ENCODE peak calls at places on chromosomes 2 and 18, in five cellular contexts. C, D, I, M and N are unnamed samples.

GRCh38 chr18:52069201-52069600 is 270.8 kb upstream of the DCC start:
- DNase-seq in C (no peak), I (no peak), D (no peak), M (no peak), N (no peak)

GRCh38 chr2:131674174-131674507 is 146.5 kb downstream of the CCDC74A start:
- DNase-seq in I (no peak), C (no peak), D (no peak), M (no peak), N (no peak)

GRCh38 chr2:71670430-71670795 is 217.1 kb downstream of the DYSF start:
- DNase-seq in D (no peak), C (no peak), M (no peak), I (no peak), N (no peak)

GRCh38 chr18:21991081-21991534 is 178.3 kb upstream of the GATA6 start:
- DNase-seq in C (peak; percentile 57), D (peak; percentile 65), M (peak; percentile 45), I (peak; percentile 3), N (no peak)

GRCh38 chr2:151056870-151057269 is 204.8 kb downstream of the RBM43 start:
- DNase-seq in I (peak; percentile 55), D (no peak), C (no peak), M (no peak), N (no peak)

GRCh38 chr2:83572400-83572799 is 886.7 kb downstream of the SUCLG1 start:
- DNase-seq in M (no peak), D (no peak), I (peak; percentile 41), C (no peak), N (no peak)

GRCh38 chr2:235133837-235134236 is 182.0 kb downstream of the SH3BP4 start:
- DNase-seq in I (no peak), M (no peak), D (no peak), C (no peak), N (no peak)

GRCh38 chr18:10190564-10190963 is 263.9 kb upstream of the APCDD1 start:
- DNase-seq in M (no peak), D (no peak), C (no peak), I (no peak), N (no peak)

GRCh38 chr18:52341617-52342381 is 1.8 kb downstream of the DCC start:
- DNase-seq in D (peak; percentile 73), C (peak; percentile 66), I (no peak), M (peak; percentile 50), N (no peak)

GRCh38 chr18:9534844-9535243 is 59.5 kb downstream of the RALBP1 start:
- DNase-seq in I (no peak), D (no peak), C (no peak), M (no peak), N (no peak)

GRCh38 chr2:97950329-97951154 is 45.2 kb downstream of the TMEM131 start:
- DNase-seq in M (peak; percentile 16), I (peak; percentile 82), C (no peak), D (no peak), N (no peak)

GRCh38 chr2:23606968-23607367 is 222.0 kb downstream of the KLHL29 start:
- DNase-seq in D (no peak), I (peak; percentile 51), M (no peak), C (no peak), N (no peak)

GRCh38 chr2:62477573-62477972 is 28.4 kb downstream of the TMEM17 start:
- DNase-seq in D (no peak), I (no peak), M (no peak), C (no peak), N (no peak)
- TF ChIP-seq EZH2phosphoT487 in D (no peak), I (no peak), M (no peak), C (no peak), N (no peak)

DNA sequence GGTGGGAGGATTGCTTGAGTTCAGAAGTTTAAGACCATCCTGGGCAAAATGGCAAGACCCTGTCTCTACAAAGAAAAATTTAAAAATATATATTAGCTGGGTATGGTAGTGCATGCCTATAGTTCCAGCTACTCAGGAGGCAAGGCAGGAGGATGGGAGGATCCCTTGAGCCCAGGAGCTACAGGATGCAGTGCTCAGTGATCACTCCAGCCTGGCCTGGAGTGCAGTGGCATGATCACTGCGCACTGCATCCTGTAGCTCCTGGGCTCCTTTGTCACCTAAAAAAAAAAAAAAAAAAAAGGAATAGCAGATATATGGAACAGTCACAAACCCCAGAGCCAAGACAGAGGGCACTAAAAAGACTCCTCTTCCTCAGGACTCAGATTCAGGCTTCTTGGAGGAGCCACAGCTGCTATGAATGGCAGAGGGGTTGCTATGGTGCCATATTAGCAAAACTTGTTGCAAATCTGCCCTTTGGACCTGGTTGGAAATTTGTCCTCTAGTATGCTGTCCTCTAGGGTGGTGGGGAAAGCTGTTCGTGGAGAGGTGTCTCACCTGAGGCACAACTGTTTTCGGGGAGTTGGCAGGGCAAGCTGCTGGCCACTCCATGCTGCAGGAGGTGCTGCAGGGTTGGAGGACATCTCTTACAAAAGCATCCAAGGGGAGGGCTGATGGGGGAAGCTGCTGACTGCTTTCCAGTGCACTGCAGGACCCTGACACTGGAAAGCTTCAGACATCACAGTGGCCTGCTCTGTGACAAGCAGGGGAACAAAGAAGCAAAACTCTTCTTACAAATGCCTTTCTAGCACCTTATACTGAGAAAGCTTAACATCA is 22.7 kb downstream of the CYP20A1 start:
- DNase-seq in C (peak; percentile 38), I (no peak), D (peak; percentile 4), M (no peak), N (no peak)
- TF ChIP-seq CTCF in C (no peak), I (no peak), D (no peak), M (no peak), N (no peak)

DNA sequence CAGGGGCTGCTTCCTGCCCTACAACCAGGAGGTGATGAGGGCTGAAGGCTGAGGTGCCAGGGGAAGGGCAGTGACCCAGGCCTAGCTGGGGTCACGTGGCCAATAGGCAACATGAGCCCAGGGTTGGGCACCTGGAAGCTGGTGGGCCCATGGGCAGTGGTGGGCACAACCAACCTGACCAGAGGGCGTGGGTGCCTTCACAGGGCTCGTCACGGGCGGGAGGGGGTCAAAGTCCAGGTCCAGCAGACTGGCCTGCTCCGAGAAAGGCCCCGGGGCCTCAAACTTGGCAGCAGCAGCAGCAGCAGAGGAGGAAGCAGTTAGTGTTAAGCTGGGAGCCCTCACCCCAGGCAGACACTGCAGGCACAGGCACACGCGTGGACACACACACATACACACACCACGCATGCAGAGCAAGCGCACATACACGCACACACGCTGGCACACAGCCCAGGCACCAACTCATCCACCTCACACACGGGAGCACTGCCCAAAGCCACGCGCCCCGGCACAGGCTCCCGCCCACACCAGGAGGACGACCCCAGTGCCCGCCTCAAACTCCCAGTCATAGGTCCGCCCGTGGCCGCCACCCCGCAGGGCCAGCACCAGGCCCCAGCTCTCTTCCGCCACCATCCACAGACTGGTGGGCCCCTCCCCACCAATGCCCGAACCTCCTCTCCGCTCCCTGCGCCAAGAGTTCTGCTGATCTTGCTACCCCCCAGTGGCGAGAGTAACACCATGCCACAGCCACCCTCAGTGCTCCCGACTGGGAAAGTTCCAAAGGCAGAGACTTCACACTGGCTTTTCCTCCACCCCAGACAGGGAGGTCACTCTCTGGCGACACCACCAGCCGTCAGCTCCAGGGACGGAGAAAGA is 53.0 kb downstream of the BIN1 start:
- DNase-seq in M (peak; percentile 56), D (no peak), C (no peak), I (no peak), N (no peak)
- TF ChIP-seq EZH2phosphoT487 in M (no peak), D (no peak), C (no peak), I (no peak), N (no peak)

GRCh38 chr2:149743842-149744468 is 156.4 kb upstream of the MMADHC start:
- DNase-seq in M (no peak), C (no peak), I (peak; percentile 78), D (no peak), N (no peak)
- TF ChIP-seq CTCF in M (no peak), C (no peak), I (peak; percentile 12), D (no peak), N (no peak)

GRCh38 chr2:216773072-216773471 is 77.7 kb upstream of the IGFBP5 start:
- DNase-seq in D (no peak), M (no peak), I (no peak), C (no peak), N (no peak)
- TF ChIP-seq EZH2phosphoT487 in D (no peak), M (no peak), I (no peak), C (no peak), N (no peak)

DNA sequence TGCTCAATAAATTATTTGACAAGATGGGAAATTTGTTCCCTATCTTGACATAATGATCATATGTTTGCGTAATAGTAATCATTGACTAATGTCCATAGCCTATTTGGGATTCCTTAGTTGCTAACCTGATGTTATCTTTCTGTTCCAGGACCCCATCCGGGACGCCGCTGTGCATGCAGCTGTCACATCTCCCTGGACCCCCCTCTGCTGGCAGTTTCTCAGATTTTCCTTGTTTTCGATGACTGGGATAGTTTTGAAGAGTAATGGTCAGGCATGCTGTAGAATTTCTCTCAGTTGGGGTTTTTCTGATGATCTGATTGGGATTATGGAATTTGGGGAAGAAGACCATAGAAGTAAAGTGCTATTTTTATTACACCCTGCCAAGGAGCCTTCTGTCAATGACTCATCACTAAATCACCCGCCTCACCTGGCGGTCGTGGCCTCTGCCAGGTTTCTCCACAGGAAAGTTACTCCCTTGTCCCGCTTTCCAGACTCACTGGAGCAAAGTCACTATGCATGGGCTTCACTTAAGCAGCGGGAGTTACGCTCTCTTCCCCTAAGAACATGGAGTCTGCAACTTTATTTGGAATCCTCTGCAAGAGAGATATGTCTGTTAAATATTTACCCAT is 19.9 kb upstream of the TMEM18 start:
- DNase-seq in D (no peak), I (peak; percentile 79), M (no peak), C (peak; percentile 42), N (no peak)
- TF ChIP-seq CTCF in D (no peak), I (no peak), M (no peak), C (peak; percentile 30), N (no peak)

GRCh38 chr2:129741165-129741564 is 238.3 kb upstream of the RAB6C start:
- DNase-seq in C (no peak), D (no peak), I (no peak), M (no peak), N (no peak)

GRCh38 chr2:129741623-129742022 is 237.8 kb upstream of the RAB6C start:
- DNase-seq in I (no peak), C (no peak), D (no peak), M (no peak), N (no peak)

GRCh38 chr2:129744649-129745048 is 234.8 kb upstream of the RAB6C start:
- DNase-seq in C (peak; percentile 41), I (no peak), M (peak; percentile 53), D (peak; percentile 71), N (no peak)

GRCh38 chr2:129742415-129742814 is 237.1 kb upstream of the RAB6C start:
- DNase-seq in I (no peak), D (no peak), C (no peak), M (no peak), N (no peak)

DNA sequence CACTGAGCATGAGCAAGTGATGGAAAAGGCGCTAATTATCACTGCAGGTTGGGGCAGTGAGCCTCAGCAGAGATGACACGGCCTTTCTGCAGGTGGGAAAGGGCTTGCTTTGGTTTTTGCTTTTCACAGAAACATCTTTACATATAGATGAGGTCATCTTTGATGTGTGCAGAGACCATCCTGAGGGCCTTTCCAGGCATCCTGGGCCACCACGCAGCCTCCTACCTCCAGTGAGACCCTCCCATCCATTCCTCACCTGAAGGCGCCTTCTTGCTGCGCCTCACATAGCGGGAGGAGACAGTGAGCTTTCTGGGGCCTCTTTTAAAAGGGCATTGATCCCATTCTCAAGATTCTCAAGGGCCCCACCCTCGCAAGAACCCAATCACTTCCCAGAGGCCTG is 235.3 kb upstream of the RAB6C start:
- DNase-seq in M (no peak), C (no peak), D (no peak), I (no peak), N (no peak)
- TF ChIP-seq EZH2phosphoT487 in M (no peak), C (no peak), D (no peak), I (no peak), N (no peak)